ENCODE peak calls at places on chromosomes 3 and 15, in four cellular contexts. Q is BE2C, Z is fibroblast of lung, R is A549. F is an unnamed sample.

GRCh38 chr3:111534701-111535100 is 7.3 kb upstream of the CD96 start:
- DNase-seq in Q (no peak), Z (peak; percentile 44), R (no peak), F (no peak)

GRCh38 chr15:70480196-70480856 is 283.0 kb downstream of the UACA start:
- DNase-seq in Q (no peak), Z (no peak), R (no peak), F (no peak)

GRCh38 chr3:55720614-55721013 is 233.5 kb upstream of the WNT5A start:
- DNase-seq in Q (no peak), Z (peak; percentile 61), R (no peak), F (no peak)

GRCh38 chr15:66934315-66934930 is 131.0 kb upstream of the SMAD3 start:
- DNase-seq in Q (no peak), Z (no peak), R (no peak), F (no peak)

GRCh38 chr3:120177151-120177550 is 82.9 kb upstream of the GSK3B start:
- DNase-seq in Q (peak; percentile 16), Z (peak; percentile 81), R (peak; percentile 87), F (peak; percentile 19)

GRCh38 chr3:161800985-161801559 is 304.5 kb downstream of the OTOL1 start:
- DNase-seq in Q (no peak), Z (no peak), R (no peak), F (no peak)

GRCh38 chr3:154139996-154140436 is 18.8 kb downstream of the ARHGEF26 start:
- DNase-seq in Q (no peak), Z (no peak), R (no peak), F (no peak)

GRCh38 chr15:31275331-31276262 is 51.0 kb upstream of the KLF13 start:
- DNase-seq in Q (no peak), Z (no peak), R (no peak), F (no peak)

GRCh38 chr3:119841808-119842471 is 60.0 kb downstream of the NR1I2 start:
- DNase-seq in Q (no peak), Z (no peak), R (no peak), F (no peak)

GRCh38 chr3:33377489-33377888 is 62.7 kb downstream of the UBP1 start:
- DNase-seq in Q (no peak), Z (no peak), R (no peak), F (no peak)

GRCh38 chr15:58293622-58294550 is 137.9 kb upstream of the LIPC start:
- DNase-seq in Q (no peak), Z (no peak), R (no peak), F (no peak)

GRCh38 chr3:175601521-175601920 is 742.4 kb downstream of the NAALADL2 start:
- DNase-seq in Q (no peak), Z (no peak), R (no peak), F (no peak)

GRCh38 chr3:194046995-194047681 is 88.8 kb upstream of the HES1 start:
- DNase-seq in Q (peak; percentile 46), Z (no peak), R (no peak), F (no peak)

DNA sequence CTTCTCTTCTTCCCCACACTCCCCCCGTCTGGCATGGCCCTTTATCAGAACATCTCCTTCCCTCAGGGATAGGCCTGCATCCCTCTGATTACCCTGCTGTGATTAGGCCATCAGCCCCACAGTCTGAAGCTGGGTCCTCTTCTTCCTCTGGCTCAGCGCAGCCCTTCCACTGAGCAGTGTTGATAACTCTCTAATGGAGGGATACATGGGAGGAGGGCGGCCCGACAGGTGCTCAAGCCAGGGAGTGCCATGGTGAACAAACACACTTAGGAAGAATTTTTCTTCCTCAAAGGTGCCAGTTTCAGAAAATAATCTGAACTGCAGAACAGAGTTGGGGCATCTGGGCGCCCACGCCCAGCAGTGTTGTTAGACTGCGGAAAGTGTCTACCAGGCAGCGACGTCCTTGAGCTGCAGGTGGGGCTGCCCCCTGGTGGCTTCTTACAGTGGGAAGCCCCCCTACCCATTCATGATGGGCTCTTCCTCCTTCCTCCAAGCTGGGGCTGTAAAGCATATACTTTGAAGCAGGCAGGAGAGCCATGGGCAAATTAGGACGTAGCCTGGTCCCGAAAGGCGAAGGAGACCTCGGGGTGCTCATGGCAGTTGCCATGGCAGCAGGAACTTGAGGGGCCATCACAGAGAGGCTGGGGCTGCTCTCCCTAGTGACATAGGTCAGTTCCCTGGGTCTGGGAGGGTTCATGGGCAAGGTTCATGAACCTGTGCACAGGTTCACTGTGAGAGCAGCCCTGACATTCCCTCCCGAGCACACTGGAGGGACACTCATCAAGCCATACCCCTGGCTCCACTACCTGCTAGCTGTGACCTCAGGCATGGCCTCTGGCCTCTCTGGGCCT is 33.2 kb upstream of the NR2C2 start:
- DNase-seq in Q (peak; percentile 51), Z (no peak), R (no peak), F (no peak)
- TF ChIP-seq CTCF in Q (peak; percentile 56), Z (no peak), R (no peak), F (peak; percentile 29)

GRCh38 chr15:40930430-40931299 is 1.5 kb downstream of the DLL4 start:
- DNase-seq in Q (peak; percentile 64), Z (no peak), R (peak; percentile 50), F (peak; percentile 87)
- TF ChIP-seq CTCF in Q (peak; percentile 73), Z (peak; percentile 38), R (peak; percentile 62), F (peak; percentile 75)

GRCh38 chr15:96354731-96355560 is 24.4 kb downstream of the NR2F2 start:
- DNase-seq in Q (no peak), Z (peak; percentile 93), R (peak; percentile 76), F (no peak)

GRCh38 chr15:96355561-96356129 is 25.1 kb downstream of the NR2F2 start:
- DNase-seq in Q (no peak), Z (no peak), R (no peak), F (no peak)

GRCh38 chr15:96358006-96358794 is 27.7 kb downstream of the NR2F2 start:
- DNase-seq in Q (no peak), Z (no peak), R (no peak), F (peak; percentile 6)

GRCh38 chr15:96358795-96359190 is 28.3 kb downstream of the NR2F2 start:
- DNase-seq in Q (no peak), Z (no peak), R (no peak), F (no peak)

DNA sequence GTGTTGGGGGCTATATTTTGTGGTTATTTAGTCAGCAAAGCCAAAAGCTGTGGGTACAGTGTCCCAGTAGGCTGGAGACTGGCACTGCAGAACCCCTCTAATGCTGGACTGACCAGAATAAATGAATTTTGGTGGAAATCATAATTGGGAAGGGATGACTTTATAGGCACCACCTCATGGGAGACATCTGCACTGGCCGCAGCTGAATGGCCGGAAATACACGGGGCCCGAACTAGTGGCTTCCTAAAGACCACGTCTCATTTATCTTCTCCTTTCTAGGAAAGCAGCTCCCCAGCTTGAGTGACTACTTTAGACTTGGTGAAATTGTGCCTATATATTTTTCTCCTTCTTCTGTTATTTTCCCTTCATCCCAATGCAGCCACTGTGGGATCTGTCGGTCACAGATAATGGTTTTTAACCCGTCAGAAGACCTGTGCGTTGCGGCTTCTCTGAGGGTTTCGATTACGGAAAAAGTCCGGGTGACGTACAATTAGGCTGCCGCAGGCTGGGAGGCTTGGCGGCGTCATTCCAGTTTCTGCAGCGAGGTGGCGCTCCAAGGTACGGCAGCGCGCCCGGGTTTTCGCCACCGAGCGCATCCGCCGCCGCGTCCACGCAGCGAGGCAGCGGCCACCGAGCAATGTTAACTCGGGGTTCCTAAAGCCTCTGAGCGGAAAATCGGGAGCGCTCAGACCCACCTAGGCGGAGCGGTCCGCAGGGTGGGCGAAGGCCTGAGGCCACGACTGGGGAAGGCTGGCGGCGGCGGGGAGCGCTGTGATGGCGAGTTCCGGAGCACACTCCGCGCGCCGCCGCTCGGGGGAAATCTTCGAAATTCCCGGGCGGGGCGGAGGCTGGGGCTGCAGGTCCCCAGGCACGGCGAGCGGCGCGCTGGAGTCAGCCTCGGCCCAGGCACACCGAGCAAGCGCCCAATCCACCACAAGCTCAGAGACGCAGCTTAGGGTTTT is 26.3 kb downstream of the NR2F2 start:
- DNase-seq in Q (peak; percentile 80), Z (peak; percentile 86), R (peak; percentile 84), F (peak; percentile 92)
- TF ChIP-seq CTCF in Q (peak; percentile 84), Z (peak; percentile 85), R (peak; percentile 98), F (peak; percentile 98)

DNA sequence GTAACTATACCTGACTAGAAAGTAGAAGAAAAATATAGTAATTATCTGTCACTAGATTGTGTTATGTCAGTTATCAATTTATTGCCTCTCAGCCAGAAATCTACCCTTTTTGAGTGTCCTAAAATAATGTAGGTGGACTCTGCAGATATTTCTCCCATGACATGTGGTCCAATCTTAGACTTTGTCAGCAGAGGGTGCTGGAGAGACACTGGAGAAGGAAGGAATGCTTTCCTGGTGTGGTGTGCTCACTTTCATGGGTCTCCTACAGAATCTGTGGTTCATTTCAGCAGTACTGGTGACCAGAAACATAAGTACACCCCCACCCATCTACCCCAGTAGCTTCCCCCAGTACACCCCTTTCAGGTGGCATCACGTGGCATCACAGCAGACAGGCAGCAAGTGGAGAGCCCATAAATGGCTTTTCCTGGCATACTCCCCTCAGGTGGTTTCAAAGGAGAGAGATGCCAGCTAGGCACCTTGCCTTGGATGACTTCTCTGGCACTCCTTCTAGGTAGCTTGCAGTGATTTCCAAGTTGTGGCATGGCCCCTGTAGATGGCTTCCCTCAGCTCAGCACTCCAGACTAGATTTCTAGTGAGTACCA is 114.7 kb downstream of the GADL1 start:
- DNase-seq in Q (peak; percentile 12), Z (peak; percentile 47), R (peak; percentile 38), F (peak; percentile 56)
- TF ChIP-seq CTCF in Q (peak; percentile 64), Z (peak; percentile 40), R (peak; percentile 47), F (peak; percentile 51)

DNA sequence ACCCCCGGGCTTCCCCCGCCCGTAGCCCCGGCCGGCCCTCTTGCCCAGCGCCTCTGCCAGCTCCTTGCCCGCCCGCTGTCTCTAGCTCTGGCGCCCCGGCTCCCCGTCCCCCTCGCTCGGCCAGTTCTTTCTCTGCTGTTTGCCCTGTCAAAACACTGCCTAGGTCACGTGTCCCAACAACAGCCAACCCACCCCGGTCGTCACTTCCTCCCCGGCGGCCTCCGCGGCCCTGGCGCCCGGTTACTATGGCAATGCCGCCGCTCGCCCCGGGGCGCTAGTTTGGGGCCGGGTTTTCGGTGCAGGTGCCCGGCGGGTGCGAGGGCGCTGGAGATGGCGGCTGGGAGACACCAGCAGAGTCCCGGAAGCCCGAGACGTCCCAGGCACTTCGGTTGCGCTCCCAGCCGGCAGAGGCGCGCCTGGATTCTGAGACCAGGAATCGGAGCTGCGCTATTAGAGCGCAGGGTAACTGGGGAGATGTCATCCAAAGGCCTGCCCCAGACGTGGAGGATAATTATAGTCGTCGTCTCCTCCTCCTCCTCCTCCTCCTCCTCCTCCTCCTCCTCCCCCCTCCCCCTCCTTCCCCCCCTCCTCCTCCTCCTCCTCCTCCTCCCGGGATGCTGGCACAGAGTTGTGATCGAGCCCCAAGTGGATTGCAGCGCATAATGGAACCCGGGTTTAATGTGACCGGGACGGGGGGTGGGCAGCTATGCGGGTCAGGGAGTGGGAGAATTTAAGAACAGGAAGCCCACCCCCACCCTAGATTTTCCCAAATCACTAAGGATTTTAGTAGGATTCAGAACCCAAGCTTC is at the start of gene ATOSA:
- DNase-seq in Q (peak; percentile 96), Z (peak; percentile 85), R (peak; percentile 88), F (peak; percentile 89)
- TF ChIP-seq CTCF in Q (no peak), Z (peak; percentile 7), R (no peak), F (no peak)

DNA sequence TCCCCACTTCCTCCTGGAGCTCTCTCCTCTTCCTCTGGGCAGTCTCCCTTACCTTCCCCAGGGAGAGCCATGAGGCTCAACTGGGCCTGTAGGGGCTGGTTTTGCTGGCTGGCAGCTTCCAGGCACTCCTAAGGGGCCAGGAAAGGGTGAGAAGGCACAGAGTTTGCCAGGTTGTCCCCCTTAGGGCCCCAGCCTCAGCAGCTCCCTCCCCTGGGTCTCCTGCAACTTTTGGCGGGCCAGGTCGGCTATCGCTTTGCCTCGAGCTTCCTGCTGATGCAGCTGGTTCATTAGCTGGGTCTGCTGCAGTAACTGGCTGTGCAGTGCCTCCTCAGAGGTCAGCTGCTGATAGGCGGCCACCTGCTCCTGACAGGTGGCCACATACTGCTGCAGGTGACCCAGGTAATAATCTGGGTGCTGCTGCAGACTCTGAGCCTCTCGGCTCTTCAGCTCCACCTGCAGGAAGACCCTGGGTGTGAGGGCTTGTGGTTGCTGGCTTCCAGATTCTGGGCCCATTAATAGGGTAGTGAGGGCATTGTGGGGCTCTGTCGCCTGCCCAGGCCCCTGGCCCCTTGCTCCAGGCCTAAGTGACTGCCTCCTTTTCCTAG is 29.7 kb upstream of the OR4F6 start:
- DNase-seq in Q (no peak), Z (no peak), R (peak; percentile 18), F (no peak)
- TF ChIP-seq CTCF in Q (peak; percentile 39), Z (no peak), R (no peak), F (peak; percentile 21)

F was measured in endothelial cell.